ENCODE peak calls at places on chromosomes 4 and X, in four cellular contexts. One of them, this sample, is unnamed.

GRCh38 chr4:47705326-47705981 is 132.4 kb downstream of the CORIN start:
- DNase-seq in WTC11: no peak
- DNase-seq in HepG2: peak; percentile 36
- DNase-seq in K562: peak; percentile 28
- DNase-seq in this sample: no peak

GRCh38 chr4:126850286-126850685 is 782.5 kb upstream of the INTU start:
- DNase-seq in WTC11: no peak
- DNase-seq in HepG2: no peak
- DNase-seq in K562: peak; percentile 75
- DNase-seq in this sample: peak; percentile 85

GRCh38 chr4:106062452-106062875 is 167.2 kb downstream of the NPNT start:
- DNase-seq in WTC11: no peak
- DNase-seq in HepG2: peak; percentile 80
- DNase-seq in K562: no peak
- DNase-seq in this sample: no peak

GRCh38 chr4:1027219-1027915 is 15.9 kb downstream of the FGFRL1 start:
- DNase-seq in WTC11: no peak
- DNase-seq in HepG2: no peak
- DNase-seq in K562: no peak
- DNase-seq in this sample: no peak

GRCh38 chr4:98694076-98694475 is 35.7 kb upstream of the TSPAN5 start:
- DNase-seq in WTC11: no peak
- DNase-seq in HepG2: no peak
- DNase-seq in K562: no peak
- DNase-seq in this sample: no peak

GRCh38 chr4:168221298-168221697 is 97.3 kb downstream of the DDX60 start:
- DNase-seq in WTC11: no peak
- DNase-seq in HepG2: no peak
- DNase-seq in K562: no peak
- DNase-seq in this sample: no peak

GRCh38 chr4:157226601-157227000 is 6.1 kb downstream of the GRIA2 start:
- DNase-seq in WTC11: no peak
- DNase-seq in HepG2: no peak
- DNase-seq in K562: no peak
- DNase-seq in this sample: no peak

GRCh38 chr4:153476829-153477574 is 10.8 kb downstream of the TMEM131L start:
- DNase-seq in WTC11: no peak
- DNase-seq in HepG2: no peak
- DNase-seq in K562: no peak
- DNase-seq in this sample: no peak

GRCh38 chr4:170008376-170008775 is 17.8 kb downstream of the MFAP3L start:
- DNase-seq in WTC11: no peak
- DNase-seq in HepG2: no peak
- DNase-seq in K562: no peak
- DNase-seq in this sample: peak; percentile 10

GRCh38 chr4:163959932-163960331 is 465.4 kb downstream of the TMA16 start:
- DNase-seq in WTC11: no peak
- DNase-seq in HepG2: no peak
- DNase-seq in K562: no peak
- DNase-seq in this sample: no peak

GRCh38 chr4:181559637-181560036 is 683.6 kb upstream of the TENM3 start:
- DNase-seq in WTC11: no peak
- DNase-seq in HepG2: no peak
- DNase-seq in K562: no peak
- DNase-seq in this sample: no peak

GRCh38 chr4:77920371-77920770 is 57.7 kb downstream of the MRPL1 start:
- DNase-seq in WTC11: no peak
- DNase-seq in HepG2: no peak
- DNase-seq in K562: no peak
- DNase-seq in this sample: no peak

GRCh38 chrX:154057790-154058189 is 38.1 kb upstream of the IRAK1 start:
- DNase-seq in WTC11: no peak
- DNase-seq in HepG2: peak; percentile 13
- DNase-seq in K562: no peak
- DNase-seq in this sample: no peak

GRCh38 chrX:14051416-14051815 is 21.7 kb upstream of the GEMIN8 start:
- DNase-seq in WTC11: no peak
- DNase-seq in HepG2: no peak
- DNase-seq in K562: no peak
- DNase-seq in this sample: no peak

GRCh38 chrX:67415937-67416336 is 127.9 kb upstream of the AR start:
- DNase-seq in WTC11: no peak
- DNase-seq in HepG2: no peak
- DNase-seq in K562: no peak
- DNase-seq in this sample: no peak

GRCh38 chr4:23022032-23022431 is 329.3 kb downstream of the GBA3 start:
- DNase-seq in WTC11: no peak
- DNase-seq in HepG2: no peak
- DNase-seq in K562: no peak
- DNase-seq in this sample: peak; percentile 86

GRCh38 chrX:45769919-45770582 is 569.4 kb upstream of the DIPK2B start:
- DNase-seq in WTC11: no peak
- DNase-seq in HepG2: peak; percentile 88
- DNase-seq in K562: peak; percentile 43
- DNase-seq in this sample: peak; percentile 86

GRCh38 chr4:742742-743311 is 37.2 kb downstream of the PCGF3 start:
- DNase-seq in WTC11: peak; percentile 85
- DNase-seq in HepG2: peak; percentile 30
- DNase-seq in K562: peak; percentile 77
- DNase-seq in this sample: peak; percentile 75

GRCh38 chr4:52799813-52800212 is 48.6 kb upstream of the ERVMER34-1 start:
- DNase-seq in WTC11: no peak
- DNase-seq in HepG2: peak; percentile 5
- DNase-seq in K562: no peak
- DNase-seq in this sample: no peak
- TF ChIP-seq MAX in WTC11: no peak
- TF ChIP-seq MAX in HepG2: no peak
- TF ChIP-seq MAX in K562: no peak
- TF ChIP-seq MAX in this sample: no peak

GRCh38 chr4:185255868-185256267 is 46.5 kb downstream of the SNX25 start:
- DNase-seq in WTC11: no peak
- DNase-seq in HepG2: no peak
- DNase-seq in K562: no peak
- DNase-seq in this sample: no peak

GRCh38 chr4:185256444-185256843 is 47.0 kb downstream of the SNX25 start:
- DNase-seq in WTC11: no peak
- DNase-seq in HepG2: no peak
- DNase-seq in K562: peak; percentile 17
- DNase-seq in this sample: no peak

GRCh38 chr4:185257086-185257485 is 47.7 kb downstream of the SNX25 start:
- DNase-seq in WTC11: no peak
- DNase-seq in HepG2: no peak
- DNase-seq in K562: no peak
- DNase-seq in this sample: no peak

GRCh38 chr4:185259719-185260118 is 50.3 kb downstream of the SNX25 start:
- DNase-seq in WTC11: no peak
- DNase-seq in HepG2: no peak
- DNase-seq in K562: no peak
- DNase-seq in this sample: no peak

GRCh38 chr4:185257694-185258093 is 48.3 kb downstream of the SNX25 start:
- DNase-seq in WTC11: no peak
- DNase-seq in HepG2: no peak
- DNase-seq in K562: no peak
- DNase-seq in this sample: no peak
- TF ChIP-seq HMGXB4 in WTC11: no peak
- TF ChIP-seq HMGXB4 in HepG2: no peak
- TF ChIP-seq HMGXB4 in K562: no peak
- TF ChIP-seq HMGXB4 in this sample: no peak

GRCh38 chrX:143171703-143172102 is 146.0 kb downstream of the SPANXN4 start:
- DNase-seq in WTC11: no peak
- DNase-seq in HepG2: no peak
- DNase-seq in K562: no peak
- DNase-seq in this sample: no peak
- TF ChIP-seq MAX in WTC11: no peak
- TF ChIP-seq MAX in HepG2: no peak
- TF ChIP-seq MAX in K562: no peak
- TF ChIP-seq MAX in this sample: no peak

DNA sequence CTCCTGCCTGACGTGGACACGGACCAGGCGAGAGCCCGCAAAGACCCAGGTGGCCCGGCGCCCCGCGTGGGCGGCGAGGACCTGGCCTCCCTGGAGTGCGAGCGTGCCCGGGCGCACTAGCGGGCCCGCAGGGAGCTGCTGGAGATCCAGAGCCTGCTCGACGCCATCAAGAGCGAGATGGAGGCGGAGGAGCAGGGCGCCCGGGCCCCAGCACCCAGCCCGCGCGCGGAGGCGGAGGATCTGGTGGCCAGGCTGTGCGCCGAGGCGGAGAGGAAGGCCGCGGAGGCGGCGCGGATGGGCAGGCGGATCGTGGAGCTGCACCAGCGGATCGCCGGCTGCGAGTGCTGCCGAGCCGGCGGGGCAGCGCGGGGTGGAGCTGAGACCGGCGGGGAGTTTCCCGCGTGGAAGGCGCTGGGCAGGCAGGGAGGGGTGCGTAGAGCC is 18.2 kb downstream of the MRFAP1 start:
- DNase-seq in WTC11: peak; percentile 60
- DNase-seq in HepG2: no peak
- DNase-seq in K562: no peak
- DNase-seq in this sample: no peak
- TF ChIP-seq HMGXB4 in WTC11: peak; percentile 29
- TF ChIP-seq HMGXB4 in HepG2: no peak
- TF ChIP-seq HMGXB4 in K562: no peak
- TF ChIP-seq HMGXB4 in this sample: no peak

DNA sequence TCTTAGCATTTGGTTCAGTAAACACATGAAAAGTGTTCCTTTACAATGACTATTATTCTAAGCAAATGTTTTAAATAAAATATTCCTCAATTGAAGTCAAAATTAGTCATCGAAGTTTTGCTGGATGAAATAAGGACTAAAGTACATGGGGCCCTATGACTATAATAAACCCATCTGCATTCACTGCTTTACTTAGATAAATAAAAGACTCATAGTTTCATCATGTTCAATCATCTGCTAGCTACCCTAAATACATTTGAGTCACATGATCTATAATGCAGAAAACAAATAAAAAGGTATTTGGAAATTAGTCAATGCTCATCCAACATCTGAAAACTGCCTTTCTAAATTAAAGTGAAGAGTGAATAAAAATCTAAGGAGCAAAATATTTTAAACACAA is 78.8 kb downstream of the CAMK2D start:
- DNase-seq in WTC11: no peak
- DNase-seq in HepG2: no peak
- DNase-seq in K562: no peak
- DNase-seq in this sample: no peak
- TF ChIP-seq MAX in WTC11: no peak
- TF ChIP-seq MAX in HepG2: no peak
- TF ChIP-seq MAX in K562: no peak
- TF ChIP-seq MAX in this sample: no peak

DNA sequence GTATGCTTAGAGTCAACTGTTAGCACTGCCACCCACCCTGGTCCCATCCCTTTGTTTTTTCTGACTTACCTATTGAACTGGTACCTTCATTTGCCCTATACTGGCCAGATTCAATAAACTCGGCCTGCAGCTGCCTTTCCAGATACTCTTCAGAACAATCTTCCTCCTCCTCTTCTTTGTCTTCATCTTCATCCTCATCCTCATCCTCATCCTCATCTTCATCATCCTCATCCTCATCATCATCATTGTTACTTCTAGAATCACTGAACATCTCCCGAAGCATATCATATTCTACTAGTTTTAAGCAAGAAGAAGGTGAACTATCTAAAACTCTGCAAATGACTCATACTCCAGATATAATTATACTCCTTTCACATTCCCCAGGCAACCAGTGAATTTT is 14.9 kb downstream of the TAF7L start:
- DNase-seq in WTC11: no peak
- DNase-seq in HepG2: no peak
- DNase-seq in K562: no peak
- DNase-seq in this sample: no peak
- TF ChIP-seq HMGXB4 in WTC11: no peak
- TF ChIP-seq HMGXB4 in HepG2: no peak
- TF ChIP-seq HMGXB4 in K562: no peak
- TF ChIP-seq HMGXB4 in this sample: no peak

DNA sequence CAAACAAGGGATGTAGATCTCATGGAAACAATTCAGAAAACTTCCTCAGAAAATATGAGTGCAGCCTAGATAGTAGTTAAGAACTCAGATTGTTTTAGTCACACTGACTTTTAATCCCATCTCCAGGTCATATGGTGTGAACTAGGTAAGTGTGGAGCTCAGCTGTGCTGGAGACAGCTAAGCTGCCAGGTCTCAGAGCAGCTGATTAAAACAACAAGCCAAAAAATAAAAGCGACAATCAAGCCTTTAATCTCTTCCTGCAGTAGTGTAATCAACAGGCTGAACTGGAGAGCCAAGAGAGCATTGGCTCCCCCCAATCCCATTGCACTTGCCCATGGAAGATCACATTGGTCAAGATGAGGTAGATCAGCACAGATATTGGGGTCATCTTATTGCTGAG is 98.3 kb upstream of the ATOH1 start:
- DNase-seq in WTC11: no peak
- DNase-seq in HepG2: no peak
- DNase-seq in K562: no peak
- DNase-seq in this sample: no peak
- TF ChIP-seq MAX in WTC11: no peak
- TF ChIP-seq MAX in HepG2: no peak
- TF ChIP-seq MAX in K562: no peak
- TF ChIP-seq MAX in this sample: no peak